ENCODE peak calls at places on chromosomes 1 and 21, in nine cellular contexts. One of them, this sample, is unnamed.

GRCh38 chr1:169782596-169782995 is 12.1 kb downstream of the METTL18 start:
- DNase-seq in HCT116: no peak
- DNase-seq in lower leg skin: no peak
- DNase-seq in body of pancreas: no peak
- DNase-seq in IMR-90: no peak
- DNase-seq in transverse colon: no peak
- DNase-seq in breast epithelium: no peak
- DNase-seq in heart left ventricle: no peak
- DNase-seq in tibial nerve: no peak
- DNase-seq in this sample: no peak

GRCh38 chr21:15212214-15212613 is 147.4 kb upstream of the NRIP1 start:
- DNase-seq in HCT116: no peak
- DNase-seq in lower leg skin: no peak
- DNase-seq in body of pancreas: no peak
- DNase-seq in IMR-90: no peak
- DNase-seq in transverse colon: no peak
- DNase-seq in breast epithelium: no peak
- DNase-seq in heart left ventricle: no peak
- DNase-seq in tibial nerve: no peak
- DNase-seq in this sample: no peak

GRCh38 chr1:201543871-201544521 is 5.1 kb downstream of the NAV1 start:
- DNase-seq in HCT116: no peak
- DNase-seq in lower leg skin: peak; percentile 74
- DNase-seq in body of pancreas: no peak
- DNase-seq in IMR-90: peak; percentile 40
- DNase-seq in transverse colon: no peak
- DNase-seq in breast epithelium: no peak
- DNase-seq in heart left ventricle: no peak
- DNase-seq in tibial nerve: no peak
- DNase-seq in this sample: no peak

GRCh38 chr1:75265792-75266191 is 131.6 kb downstream of the LHX8 start:
- DNase-seq in HCT116: peak; percentile 46
- DNase-seq in lower leg skin: no peak
- DNase-seq in body of pancreas: peak; percentile 32
- DNase-seq in IMR-90: peak; percentile 6
- DNase-seq in transverse colon: no peak
- DNase-seq in breast epithelium: no peak
- DNase-seq in heart left ventricle: no peak
- DNase-seq in tibial nerve: no peak
- DNase-seq in this sample: peak; percentile 38

GRCh38 chr1:230108580-230108979 is 41.5 kb downstream of the GALNT2 start:
- DNase-seq in HCT116: no peak
- DNase-seq in lower leg skin: no peak
- DNase-seq in body of pancreas: no peak
- DNase-seq in IMR-90: no peak
- DNase-seq in transverse colon: no peak
- DNase-seq in breast epithelium: no peak
- DNase-seq in heart left ventricle: no peak
- DNase-seq in tibial nerve: no peak
- DNase-seq in this sample: no peak

GRCh38 chr1:18012686-18013085 is 94.9 kb upstream of the IGSF21 start:
- DNase-seq in HCT116: no peak
- DNase-seq in lower leg skin: no peak
- DNase-seq in body of pancreas: no peak
- DNase-seq in IMR-90: no peak
- DNase-seq in transverse colon: no peak
- DNase-seq in breast epithelium: no peak
- DNase-seq in heart left ventricle: no peak
- DNase-seq in tibial nerve: no peak
- DNase-seq in this sample: no peak

GRCh38 chr1:206886831-206887230 is 10.4 kb upstream of the IL24 start:
- DNase-seq in HCT116: no peak
- DNase-seq in lower leg skin: peak; percentile 23
- DNase-seq in body of pancreas: no peak
- DNase-seq in IMR-90: no peak
- DNase-seq in transverse colon: no peak
- DNase-seq in breast epithelium: no peak
- DNase-seq in heart left ventricle: no peak
- DNase-seq in tibial nerve: no peak
- DNase-seq in this sample: no peak

GRCh38 chr1:52400131-52400530 is 4.1 kb downstream of the ORC1 start:
- DNase-seq in HCT116: no peak
- DNase-seq in lower leg skin: no peak
- DNase-seq in body of pancreas: no peak
- DNase-seq in IMR-90: no peak
- DNase-seq in transverse colon: no peak
- DNase-seq in breast epithelium: no peak
- DNase-seq in heart left ventricle: no peak
- DNase-seq in tibial nerve: no peak
- DNase-seq in this sample: peak; percentile 59

GRCh38 chr1:246302671-246303317 is 204.3 kb downstream of the SMYD3 start:
- DNase-seq in HCT116: no peak
- DNase-seq in lower leg skin: no peak
- DNase-seq in body of pancreas: no peak
- DNase-seq in IMR-90: peak; percentile 61
- DNase-seq in transverse colon: no peak
- DNase-seq in breast epithelium: no peak
- DNase-seq in heart left ventricle: no peak
- DNase-seq in tibial nerve: no peak
- DNase-seq in this sample: no peak

GRCh38 chr1:46284597-46285564 is 18.5 kb downstream of the LRRC41 start:
- DNase-seq in HCT116: no peak
- DNase-seq in lower leg skin: no peak
- DNase-seq in body of pancreas: no peak
- DNase-seq in IMR-90: peak; percentile 82
- DNase-seq in transverse colon: no peak
- DNase-seq in breast epithelium: no peak
- DNase-seq in heart left ventricle: no peak
- DNase-seq in tibial nerve: no peak
- DNase-seq in this sample: peak; percentile 19
- TF ChIP-seq POLR2A in HCT116: no peak
- TF ChIP-seq POLR2A in lower leg skin: no peak
- TF ChIP-seq POLR2A in body of pancreas: no peak
- TF ChIP-seq POLR2A in IMR-90: no peak
- TF ChIP-seq POLR2A in transverse colon: no peak
- TF ChIP-seq POLR2A in breast epithelium: no peak
- TF ChIP-seq POLR2A in heart left ventricle: no peak
- TF ChIP-seq POLR2A in tibial nerve: no peak
- TF ChIP-seq POLR2A in this sample: no peak

GRCh38 chr1:14377386-14377785 is 221.1 kb upstream of the KAZN start:
- DNase-seq in HCT116: no peak
- DNase-seq in lower leg skin: no peak
- DNase-seq in body of pancreas: no peak
- DNase-seq in IMR-90: no peak
- DNase-seq in transverse colon: no peak
- DNase-seq in breast epithelium: no peak
- DNase-seq in heart left ventricle: no peak
- DNase-seq in tibial nerve: no peak
- DNase-seq in this sample: no peak

DNA sequence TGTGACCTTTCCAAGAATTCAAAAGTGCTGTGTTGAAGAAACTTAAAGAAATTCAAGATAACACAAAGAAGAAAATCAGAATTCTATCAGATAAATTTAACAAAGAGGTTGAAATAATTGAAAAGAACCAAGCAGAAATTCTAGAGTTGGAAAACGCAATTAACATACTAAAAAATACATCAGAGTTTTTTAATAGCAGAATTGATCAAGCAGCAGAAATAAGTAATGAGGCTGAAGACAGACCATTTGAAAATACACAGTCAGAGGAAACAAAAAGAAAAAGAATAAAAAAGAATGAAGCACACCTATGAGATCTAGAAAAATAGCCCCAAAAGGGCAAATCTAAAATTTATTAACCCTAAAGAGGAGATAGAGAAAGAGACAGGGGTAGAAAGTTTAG is 218.1 kb upstream of the KAZN start:
- DNase-seq in HCT116: no peak
- DNase-seq in lower leg skin: no peak
- DNase-seq in body of pancreas: no peak
- DNase-seq in IMR-90: no peak
- DNase-seq in transverse colon: no peak
- DNase-seq in breast epithelium: no peak
- DNase-seq in heart left ventricle: no peak
- DNase-seq in tibial nerve: no peak
- DNase-seq in this sample: no peak
- TF ChIP-seq POLR2A in HCT116: no peak
- TF ChIP-seq POLR2A in lower leg skin: no peak
- TF ChIP-seq POLR2A in body of pancreas: no peak
- TF ChIP-seq POLR2A in IMR-90: no peak
- TF ChIP-seq POLR2A in transverse colon: no peak
- TF ChIP-seq POLR2A in breast epithelium: no peak
- TF ChIP-seq POLR2A in heart left ventricle: no peak
- TF ChIP-seq POLR2A in tibial nerve: no peak
- TF ChIP-seq POLR2A in this sample: no peak

GRCh38 chr1:2383576-2383975 is 7.8 kb downstream of the MORN1 start:
- DNase-seq in HCT116: no peak
- DNase-seq in lower leg skin: peak; percentile 68
- DNase-seq in body of pancreas: no peak
- DNase-seq in IMR-90: no peak
- DNase-seq in transverse colon: peak; percentile 5
- DNase-seq in breast epithelium: no peak
- DNase-seq in heart left ventricle: no peak
- DNase-seq in tibial nerve: no peak
- DNase-seq in this sample: no peak
- TF ChIP-seq POLR2A in HCT116: no peak
- TF ChIP-seq POLR2A in lower leg skin: no peak
- TF ChIP-seq POLR2A in body of pancreas: no peak
- TF ChIP-seq POLR2A in IMR-90: no peak
- TF ChIP-seq POLR2A in transverse colon: no peak
- TF ChIP-seq POLR2A in breast epithelium: no peak
- TF ChIP-seq POLR2A in heart left ventricle: no peak
- TF ChIP-seq POLR2A in tibial nerve: no peak
- TF ChIP-seq POLR2A in this sample: no peak

DNA sequence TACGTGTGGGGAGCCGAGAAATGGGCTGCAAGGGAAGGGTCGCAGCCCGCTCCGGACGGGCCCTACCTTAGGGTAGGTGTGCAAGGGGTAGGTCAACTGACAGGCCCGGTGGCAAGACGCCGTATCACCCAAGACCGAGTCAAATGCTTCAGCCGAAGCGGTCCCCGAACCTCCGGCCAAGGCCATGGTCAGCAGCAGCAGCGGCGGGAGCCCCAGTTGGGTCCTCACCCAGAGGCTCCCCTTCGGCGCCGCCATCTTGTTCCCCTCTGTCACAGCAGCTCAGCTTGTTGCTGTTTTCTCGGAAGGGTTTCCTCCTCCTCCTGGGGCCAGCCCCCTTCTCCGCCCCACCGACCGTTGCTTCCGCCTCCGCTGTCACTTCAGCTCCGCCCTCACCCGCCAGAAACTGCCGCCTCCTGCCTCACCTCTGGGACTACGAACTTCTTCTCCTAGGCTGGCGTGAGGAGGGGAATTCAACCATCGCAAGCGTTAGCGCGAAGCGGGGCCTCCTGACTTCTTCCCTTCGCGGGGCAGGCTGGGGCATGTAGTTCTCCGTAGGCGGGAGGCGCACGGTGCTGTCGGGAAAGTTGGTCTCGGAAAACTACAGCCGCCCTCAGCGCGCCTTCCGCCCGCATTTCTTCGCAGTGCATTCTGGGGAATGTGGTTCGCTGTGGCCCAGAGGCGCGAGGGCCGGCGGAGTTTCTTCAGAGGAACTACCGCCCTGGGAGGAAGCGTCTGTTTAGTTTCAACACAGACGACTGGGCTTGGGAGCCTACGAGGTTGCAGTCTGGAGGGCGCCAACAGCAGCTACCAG is at the start of the genes TCEANC2 and TMEM59:
- DNase-seq in HCT116: peak; percentile 97
- DNase-seq in lower leg skin: peak; percentile 99
- DNase-seq in body of pancreas: peak; percentile 99
- DNase-seq in IMR-90: peak; percentile 99
- DNase-seq in transverse colon: peak; percentile 98
- DNase-seq in breast epithelium: peak; percentile 97
- DNase-seq in heart left ventricle: peak; percentile 98
- DNase-seq in tibial nerve: peak; percentile 95
- DNase-seq in this sample: peak; percentile 99
- TF ChIP-seq POLR2A in HCT116: no peak
- TF ChIP-seq POLR2A in lower leg skin: peak; percentile 39
- TF ChIP-seq POLR2A in body of pancreas: peak; percentile 62
- TF ChIP-seq POLR2A in IMR-90: peak; percentile 54
- TF ChIP-seq POLR2A in transverse colon: peak; percentile 90
- TF ChIP-seq POLR2A in breast epithelium: peak; percentile 55
- TF ChIP-seq POLR2A in heart left ventricle: no peak
- TF ChIP-seq POLR2A in tibial nerve: peak; percentile 39
- TF ChIP-seq POLR2A in this sample: peak; percentile 90

This sample was measured in erythroblast.